ENCODE peak calls at places on chromosomes 1 and 21, in nine cellular contexts. I is fibroblast of lung; H is endothelial cell; Y is Peyer's patch; E is OCI-LY7; B is GM10248; S is progenitor cell of endocrine pancreas; G is heart right ventricle; J is CD8-positive, alpha-beta T cell. V is an unnamed sample.

GRCh38 chr1:10337436-10337835 is 61.4 kb upstream of the PGD start:
- DNase-seq in G (no peak), H (no peak), E (no peak), Y (no peak), B (no peak), I (no peak), J (no peak), S (no peak), V (no peak)

GRCh38 chr1:51650198-51650597 is 33.3 kb downstream of the OSBPL9 start:
- DNase-seq in I (no peak), J (no peak), E (no peak), H (no peak), G (no peak), Y (no peak), S (no peak), B (no peak), V (no peak)

GRCh38 chr1:205639567-205639966 is 7.8 kb upstream of the ELK4 start:
- DNase-seq in S (no peak), Y (no peak), G (no peak), B (no peak), J (no peak), H (no peak), I (no peak), E (no peak), V (no peak)

GRCh38 chr1:71638081-71638766 is 557.4 kb upstream of the ZRANB2 start:
- DNase-seq in E (no peak), I (peak; percentile 85), H (no peak), B (no peak), J (no peak), Y (no peak), G (no peak), S (no peak), V (no peak)

GRCh38 chr1:150302338-150302737 is 8.7 kb downstream of the MRPS21 start:
- DNase-seq in G (no peak), J (no peak), I (no peak), H (no peak), E (no peak), Y (no peak), S (no peak), B (no peak), V (no peak)

GRCh38 chr1:20380616-20381035 is 90.0 kb downstream of the VWA5B1 start:
- DNase-seq in Y (no peak), S (no peak), I (peak; percentile 97), E (peak; percentile 38), J (no peak), B (peak; percentile 43), H (no peak), G (no peak), V (no peak)

GRCh38 chr21:38807481-38807880 is 1.8 kb downstream of the ETS2 start:
- DNase-seq in I (no peak), H (no peak), Y (no peak), E (no peak), G (no peak), J (no peak), B (no peak), S (no peak), V (no peak)

GRCh38 chr1:226838456-226838855 is 32.0 kb upstream of the PSEN2 start:
- DNase-seq in Y (no peak), J (no peak), H (no peak), G (no peak), I (no peak), B (no peak), E (no peak), S (no peak), V (no peak)

GRCh38 chr1:206464456-206464964 is 5.8 kb upstream of the IKBKE start:
- DNase-seq in H (no peak), G (no peak), I (peak; percentile 95), Y (no peak), J (no peak), B (no peak), S (no peak), E (no peak), V (no peak)

GRCh38 chr1:205495237-205495823 is 9.1 kb upstream of the CDK18 start:
- DNase-seq in E (no peak), H (no peak), I (no peak), Y (no peak), B (no peak), J (no peak), S (no peak), G (peak; percentile 60), V (no peak)

GRCh38 chr1:206658264-206658980 is 23.1 kb downstream of the DYRK3 start:
- DNase-seq in S (peak; percentile 34), H (peak; percentile 73), E (peak; percentile 82), B (peak; percentile 79), J (no peak), Y (peak; percentile 47), G (peak; percentile 53), I (no peak), V (peak; percentile 83)

GRCh38 chr1:234970731-234971476 is 157.7 kb downstream of the TOMM20 start:
- DNase-seq in S (no peak), I (peak; percentile 100), H (no peak), E (no peak), J (no peak), B (no peak), Y (peak; percentile 39), G (peak; percentile 67), V (no peak)

GRCh38 chr21:28737671-28738279 is 254.9 kb downstream of the LTN1 start:
- DNase-seq in G (no peak), E (no peak), J (no peak), H (no peak), S (no peak), B (no peak), I (peak; percentile 39), Y (no peak), V (no peak)

GRCh38 chr1:15738416-15739113 is 2.5 kb downstream of the SLC25A34 start:
- DNase-seq in E (no peak), G (no peak), H (no peak), S (no peak), B (no peak), Y (no peak), J (no peak), I (no peak), V (no peak)

GRCh38 chr1:4397196-4397595 is 257.2 kb upstream of the AJAP1 start:
- DNase-seq in J (no peak), Y (no peak), E (no peak), H (no peak), I (peak; percentile 5), S (no peak), B (no peak), G (no peak), V (no peak)

GRCh38 chr21:26032263-26032662 is 138.3 kb downstream of the APP start:
- DNase-seq in J (no peak), G (no peak), B (no peak), E (peak; percentile 3), S (no peak), I (peak; percentile 6), H (no peak), Y (no peak), V (no peak)
- TF ChIP-seq CTCF in J (no peak), G (no peak), B (no peak), E (peak; percentile 56), S (no peak), I (no peak), H (no peak), Y (no peak), V (no peak)

DNA sequence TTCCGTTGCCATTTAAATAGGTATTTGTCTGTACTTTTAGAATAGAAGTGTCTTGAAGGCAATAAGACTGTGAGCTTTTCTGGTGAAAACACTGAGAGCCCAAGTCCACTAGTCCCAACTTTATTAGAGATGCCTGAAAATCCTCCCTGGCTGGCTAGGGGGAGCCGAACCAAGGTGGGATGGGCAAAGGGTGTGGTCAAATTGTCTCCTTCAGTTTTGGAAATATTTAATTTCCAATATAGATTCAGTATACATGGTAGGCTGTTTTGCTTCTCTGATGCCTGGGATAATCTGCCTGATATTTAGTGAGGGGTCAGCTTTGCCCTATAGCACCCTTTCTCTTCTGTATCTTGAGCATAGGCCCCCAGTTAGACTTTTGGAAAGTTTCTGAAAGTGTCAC is 3.5 kb downstream of the ROR1 start:
- DNase-seq in B (no peak), I (no peak), J (no peak), H (no peak), E (no peak), G (no peak), S (no peak), Y (no peak), V (no peak)
- TF ChIP-seq CTCF in B (no peak), I (no peak), J (no peak), H (no peak), E (peak; percentile 27), G (no peak), S (no peak), Y (no peak), V (no peak)

GRCh38 chr1:28642056-28642846 is 616 bp downstream of the TAF12 start:
- DNase-seq in Y (no peak), B (no peak), G (no peak), E (peak; percentile 41), S (no peak), H (peak; percentile 17), I (peak; percentile 8), J (no peak), V (no peak)

GRCh38 chr1:28640766-28641165 is 2.1 kb downstream of the TAF12 start:
- DNase-seq in I (peak; percentile 8), E (peak; percentile 66), S (no peak), B (no peak), Y (no peak), H (peak; percentile 13), G (no peak), J (no peak), V (no peak)

GRCh38 chr1:28646040-28646439 is 2.4 kb upstream of the RNU11 start:
- DNase-seq in B (no peak), J (no peak), I (no peak), Y (no peak), E (no peak), G (no peak), H (no peak), S (no peak), V (no peak)

GRCh38 chr1:28648493-28649238 is at the start of gene RNU11:
- DNase-seq in Y (peak; percentile 91), H (peak; percentile 75), B (peak; percentile 76), J (peak; percentile 79), S (peak; percentile 54), I (peak; percentile 99), G (peak; percentile 69), E (peak; percentile 98), V (peak; percentile 82)

DNA sequence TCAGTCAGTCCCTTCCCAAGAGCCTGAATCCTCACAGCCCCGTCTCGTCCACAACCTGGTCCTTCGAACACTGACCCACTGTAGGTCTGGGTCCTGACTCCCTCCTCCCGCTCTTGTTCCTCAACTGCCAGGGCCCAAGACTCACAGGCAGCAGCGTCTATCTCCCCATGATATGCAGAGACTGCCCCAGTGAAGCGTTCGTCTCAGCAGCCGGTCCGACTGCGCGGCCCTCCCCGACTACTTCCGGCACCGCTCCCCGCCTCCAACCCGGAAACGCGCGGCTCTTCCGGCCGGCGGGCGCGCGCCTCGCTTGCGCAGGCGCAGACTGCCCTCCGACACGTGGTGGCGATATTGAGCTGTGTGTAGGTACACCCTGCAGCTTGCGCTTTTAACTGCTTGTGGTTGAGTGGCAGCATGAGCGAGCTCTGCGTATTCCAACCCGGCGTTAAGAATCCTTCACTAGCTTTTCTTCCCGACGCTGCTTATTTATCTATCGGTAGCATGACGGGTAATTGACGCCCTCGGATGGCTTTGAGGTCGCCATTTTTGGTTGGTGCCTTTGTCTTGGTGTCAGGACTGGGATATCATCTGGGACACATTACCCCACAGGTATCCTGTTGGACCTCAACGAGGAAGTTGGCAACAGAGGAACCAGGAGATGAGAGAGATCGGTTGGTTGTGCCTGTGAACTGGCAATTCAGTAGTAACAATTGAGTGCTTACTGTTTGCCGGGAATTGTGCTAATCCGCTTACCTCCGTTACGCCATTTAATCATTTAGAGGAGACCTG is at the start of gene TAF12:
- DNase-seq in J (peak; percentile 88), B (peak; percentile 90), I (peak; percentile 93), G (peak; percentile 92), S (peak; percentile 84), H (peak; percentile 93), E (peak; percentile 98), Y (peak; percentile 88), V (peak; percentile 92)
- TF ChIP-seq CTCF in J (peak; percentile 32), B (peak; percentile 56), I (peak; percentile 24), G (no peak), S (no peak), H (no peak), E (peak; percentile 72), Y (peak; percentile 40), V (peak; percentile 46)

GRCh38 chr1:8342325-8342724 is 24.4 kb downstream of the SLC45A1 start:
- DNase-seq in B (no peak), E (no peak), H (no peak), G (no peak), I (peak; percentile 53), S (no peak), Y (no peak), J (no peak), V (no peak)
- TF ChIP-seq CTCF in B (no peak), E (no peak), H (no peak), G (no peak), I (no peak), S (no peak), Y (no peak), J (no peak), V (no peak)